ENCODE peak calls at places on chromosomes 5 and 9, in five cellular contexts. M is tibial nerve, L is PC-3, K is RCC 7860, T is amniotic epithelial cell. Y is an unnamed sample.
A peak's percentile ranks its signal among the peaks of the same experiment; 100 is the strongest.

GRCh38 chr9:122897969-122898368 is 7.2 kb downstream of the RC3H2 start:
- DNase-seq in M (no peak), L (peak; percentile 58), K (no peak), T (peak; percentile 27), Y (no peak)

GRCh38 chr9:98795970-98796363 is 388 bp downstream of the ANKS6 start:
- DNase-seq in M (no peak), L (no peak), K (no peak), T (no peak), Y (peak; percentile 38)

GRCh38 chr5:173817561-173817960 is 70.6 kb upstream of the CPEB4 start:
- DNase-seq in M (no peak), L (no peak), K (no peak), T (no peak), Y (no peak)

GRCh38 chr9:138103111-138103823 is 225.7 kb downstream of the CACNA1B start:
- DNase-seq in M (no peak), L (no peak), K (no peak), T (no peak), Y (no peak)

GRCh38 chr9:91154686-91155085 is 207.0 kb downstream of the AUH start:
- DNase-seq in M (no peak), L (no peak), K (no peak), T (no peak), Y (no peak)

GRCh38 chr5:1548702-1549523 is 25.2 kb upstream of the LPCAT1 start:
- DNase-seq in M (no peak), L (no peak), K (no peak), T (no peak), Y (no peak)

GRCh38 chr5:55003432-55004065 is 18.2 kb upstream of the ESM1 start:
- DNase-seq in M (no peak), L (no peak), K (no peak), T (no peak), Y (no peak)

GRCh38 chr9:93136693-93137092 is 2.6 kb upstream of the NINJ1 start:
- DNase-seq in M (no peak), L (no peak), K (no peak), T (no peak), Y (no peak)

GRCh38 chr9:16824545-16825041 is 45.9 kb downstream of the BNC2 start:
- DNase-seq in M (no peak), L (peak; percentile 54), K (peak; percentile 8), T (peak; percentile 29), Y (no peak)

GRCh38 chr5:113087994-113088519 is 111.5 kb downstream of the DCP2 start:
- DNase-seq in M (no peak), L (no peak), K (no peak), T (no peak), Y (no peak)

GRCh38 chr5:132055808-132056609 is 4.4 kb upstream of the IL3 start:
- DNase-seq in M (no peak), L (no peak), K (no peak), T (no peak), Y (no peak)

Y was measured in HT-29.